ENCODE peak calls at places on chromosome 19, in seven cellular contexts. V, F, J, A, L, Y and N are unnamed samples.

GRCh38 chr19:2282062-2282861 is at the start of gene PEAK3:
- DNase-seq in V (peak; percentile 79), J (no peak), A (peak; percentile 78), F (peak; percentile 64), Y (no peak), L (peak; percentile 77), N (peak; percentile 84)

GRCh38 chr19:55553217-55554182 is 8.2 kb upstream of the SBK3 start:
- DNase-seq in L (no peak), V (no peak), Y (no peak), F (no peak), J (no peak), A (no peak), N (no peak)

GRCh38 chr19:11227201-11227886 is 12.1 kb upstream of the ANGPTL8 start:
- DNase-seq in F (no peak), Y (peak; percentile 13), A (peak; percentile 27), V (no peak), L (peak; percentile 95), J (no peak), N (no peak)

GRCh38 chr19:35166100-35167063 is 11.8 kb downstream of the FXYD5 start:
- DNase-seq in Y (no peak), V (no peak), L (no peak), F (no peak), J (no peak), A (no peak), N (no peak)

GRCh38 chr19:35505956-35506355 is 7.5 kb downstream of the DMKN start:
- DNase-seq in Y (no peak), J (no peak), F (no peak), L (no peak), A (no peak), V (no peak), N (no peak)

GRCh38 chr19:48633148-48634035 is 3.8 kb downstream of the DBP start:
- DNase-seq in L (no peak), Y (no peak), F (no peak), J (no peak), A (no peak), V (no peak), N (no peak)

GRCh38 chr19:32682317-32682716 is 6.7 kb downstream of the RGS9BP start:
- DNase-seq in L (no peak), Y (no peak), V (no peak), A (no peak), F (no peak), J (no peak), N (no peak)

GRCh38 chr19:50922316-50922853 is 11.2 kb upstream of the KLK4 start:
- DNase-seq in J (no peak), V (peak; percentile 28), A (peak; percentile 85), F (peak; percentile 84), L (peak; percentile 95), Y (peak; percentile 64), N (peak; percentile 62)

GRCh38 chr19:51311388-51312257 is at the start of gene IGLON5:
- DNase-seq in J (no peak), A (peak; percentile 58), L (peak; percentile 70), V (no peak), F (no peak), Y (no peak), N (no peak)

GRCh38 chr19:461664-462551 is 1.1 kb upstream of the SHC2 start:
- DNase-seq in Y (peak; percentile 59), J (no peak), L (peak; percentile 77), V (no peak), F (no peak), A (peak; percentile 49), N (no peak)

GRCh38 chr19:5172859-5173577 is 167.6 kb downstream of the PTPRS start:
- DNase-seq in L (no peak), J (peak; percentile 32), F (peak; percentile 83), A (no peak), Y (no peak), V (peak; percentile 58), N (peak; percentile 77)

GRCh38 chr19:46355234-46355990 is 8.5 kb downstream of the PPP5C start:
- DNase-seq in L (no peak), V (no peak), F (no peak), Y (no peak), A (no peak), J (no peak), N (no peak)

GRCh38 chr19:58085348-58085875 is 12.6 kb downstream of the ZSCAN18 start:
- DNase-seq in Y (no peak), A (no peak), F (no peak), L (peak; percentile 11), V (no peak), J (no peak), N (no peak)

GRCh38 chr19:42286349-42287016 is 15.4 kb upstream of the PRR19 start:
- DNase-seq in V (no peak), Y (no peak), F (peak; percentile 61), J (no peak), L (no peak), A (no peak), N (no peak)

GRCh38 chr19:6099037-6099436 is 11.3 kb downstream of the RFX2 start:
- DNase-seq in F (no peak), J (no peak), A (no peak), L (no peak), V (no peak), Y (no peak), N (no peak)

GRCh38 chr19:51364200-51365106 is 1.7 kb downstream of the ETFB start:
- DNase-seq in V (no peak), J (no peak), L (no peak), A (no peak), Y (no peak), F (no peak), N (no peak)

GRCh38 chr19:29560313-29561075 is 34.7 kb downstream of the VSTM2B start:
- DNase-seq in L (no peak), V (no peak), Y (no peak), A (no peak), F (no peak), J (no peak), N (peak; percentile 28)

GRCh38 chr19:29683009-29683408 is 17.7 kb downstream of the PLEKHF1 start:
- DNase-seq in L (no peak), F (peak; percentile 34), V (no peak), Y (no peak), A (peak; percentile 51), J (no peak), N (no peak)

GRCh38 chr19:18173572-18174294 is at the start of gene IFI30:
- DNase-seq in A (peak; percentile 62), L (peak; percentile 84), F (peak; percentile 56), Y (peak; percentile 71), V (peak; percentile 73), J (no peak), N (no peak)

GRCh38 chr19:2291185-2291751 is 9.3 kb upstream of the PEAK3 start:
- DNase-seq in V (no peak), J (no peak), L (peak; percentile 84), A (peak; percentile 70), Y (no peak), F (no peak), N (no peak)

GRCh38 chr19:30053558-30053957 is 111.5 kb downstream of the URI1 start:
- DNase-seq in V (no peak), Y (no peak), A (no peak), F (no peak), J (no peak), L (no peak), N (no peak)

GRCh38 chr19:46076951-46077814 is 36.4 kb upstream of the IGFL4 start:
- DNase-seq in Y (peak; percentile 88), A (peak; percentile 78), F (peak; percentile 88), L (peak; percentile 97), V (peak; percentile 21), J (no peak), N (no peak)

GRCh38 chr19:16447015-16447384 is 24.8 kb downstream of the EPS15L1 start:
- DNase-seq in L (no peak), J (no peak), A (peak; percentile 83), F (peak; percentile 96), V (peak; percentile 91), Y (no peak), N (peak; percentile 92)

GRCh38 chr19:10294368-10294697 is 4.6 kb downstream of the ICAM5 start:
- DNase-seq in A (no peak), L (peak; percentile 56), F (no peak), V (no peak), Y (no peak), J (no peak), N (no peak)

GRCh38 chr19:44626067-44626624 is 12.8 kb downstream of the IGSF23 start:
- DNase-seq in J (no peak), A (no peak), F (peak; percentile 93), Y (no peak), V (no peak), L (no peak), N (no peak)
- H3K4me3 ChIP-seq in J (no peak overlapping the region), A (no peak overlapping the region), F (no peak overlapping the region), Y (no peak overlapping the region), V (no peak overlapping the region), L (no peak overlapping the region), N (no peak overlapping the region)

GRCh38 chr19:33798701-33799111 is 2.0 kb downstream of the KCTD15 start:
- DNase-seq in L (peak; percentile 56), V (no peak), Y (peak; percentile 19), J (no peak), F (peak; percentile 53), A (no peak), N (no peak)
- H3K4me3 ChIP-seq in L (peak overlapping the region; percentile 88), V (peak overlapping the region; percentile 91), Y (peak overlapping the region; percentile 82), J (peak overlapping the region; percentile 91), F (peak overlapping the region; percentile 78), A (peak overlapping the region; percentile 70), N (peak overlapping the region; percentile 87)

GRCh38 chr19:3604987-3605343 is 1.7 kb downstream of the TBXA2R start:
- DNase-seq in F (no peak), J (no peak), Y (no peak), L (no peak), A (no peak), V (no peak), N (no peak)
- H3K4me3 ChIP-seq in F (no peak overlapping the region), J (peak overlapping the region; percentile 87), Y (no peak overlapping the region), L (no peak overlapping the region), A (no peak overlapping the region), V (peak overlapping the region; percentile 88), N (no peak overlapping the region)

DNA sequence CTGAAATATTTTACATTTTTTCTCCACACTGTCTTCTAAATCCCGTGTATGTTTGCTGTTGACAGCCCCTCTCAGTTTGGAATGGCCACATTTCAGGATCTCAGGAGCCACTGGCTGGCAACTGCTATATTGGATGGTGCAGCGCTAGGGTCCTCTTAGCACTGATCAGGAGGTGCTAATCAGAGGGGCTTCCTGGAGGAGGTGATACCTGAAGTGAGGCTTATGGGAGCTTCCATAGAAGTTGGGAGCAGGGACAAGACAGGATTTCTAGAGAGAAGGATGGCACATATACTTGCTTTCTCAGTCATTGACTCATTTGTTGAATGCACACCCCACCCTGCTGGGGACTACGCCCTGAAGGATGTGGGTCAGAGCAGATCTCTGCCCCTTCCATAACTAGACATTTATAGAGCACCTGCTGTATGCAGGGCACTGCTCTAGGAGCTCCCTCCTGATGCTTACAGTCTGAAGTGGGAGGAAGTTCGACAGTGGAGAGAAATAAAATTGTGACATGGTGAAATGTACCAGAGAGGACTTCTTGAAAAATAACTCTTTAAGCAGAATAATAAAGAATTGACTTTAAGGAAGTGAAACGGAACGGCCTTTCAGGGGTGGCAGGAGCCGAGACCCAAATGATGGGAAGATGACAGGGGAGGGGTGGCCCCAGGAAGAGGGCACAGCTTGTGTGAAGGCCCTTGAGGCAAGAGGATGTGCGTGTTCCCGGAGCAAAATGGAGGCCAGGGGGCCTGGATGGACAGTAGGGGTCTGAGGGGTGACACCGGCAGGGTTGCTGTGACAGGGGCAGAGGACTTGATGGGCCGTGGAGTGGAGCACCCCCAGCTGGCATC is 13.2 kb downstream of the AP2A1 start:
- DNase-seq in A (no peak), V (no peak), Y (no peak), F (no peak), L (no peak), J (no peak), N (no peak)
- H3K4me3 ChIP-seq in A (no peak overlapping the region), V (no peak overlapping the region), Y (no peak overlapping the region), F (no peak overlapping the region), L (no peak overlapping the region), J (no peak overlapping the region), N (no peak overlapping the region)

GRCh38 chr19:21328885-21329605 is at the start of gene ZNF708:
- DNase-seq in V (peak; percentile 95), J (peak; percentile 75), A (peak; percentile 95), L (peak; percentile 98), F (peak; percentile 90), Y (peak; percentile 90), N (peak; percentile 96)
- H3K4me3 ChIP-seq in V (peak within 1 kb of the TSS; percentile 79), J (peak within 1 kb of the TSS; percentile 99), A (peak within 1 kb of the TSS; percentile 71), L (peak within 1 kb of the TSS; percentile 78), F (peak within 1 kb of the TSS; percentile 82), Y (peak within 1 kb of the TSS; percentile 74), N (peak within 1 kb of the TSS; percentile 81)